ENCODE peak calls at places on chromosomes 4 and X, in four cellular contexts. M is esophagus squamous epithelium, D is PC-3, P is cardiac muscle cell. V is an unnamed sample. For H3K36me3, the result is how much of the 10 kb centered on the place peaks cover.

GRCh38 chr4:170672571-170672970 is 582.8 kb upstream of the AADAT start:
- DNase-seq in P (no peak), D (peak), M (no peak), V (no peak)

GRCh38 chr4:99886146-99886545 is 8.1 kb downstream of the LAMTOR3 start:
- DNase-seq in M (no peak), P (peak), D (peak), V (no peak)

GRCh38 chrX:133401539-133401938 is 13.8 kb downstream of the GPC4 start:
- DNase-seq in P (peak), M (no peak), D (no peak), V (no peak)

GRCh38 chrX:8988456-8988855 is 45.5 kb downstream of the FAM9B start:
- DNase-seq in P (peak), D (peak), M (no peak), V (peak)

GRCh38 chrX:139204903-139205667 is 325.5 kb upstream of the F9 start:
- DNase-seq in D (peak), P (no peak), M (no peak), V (no peak)

GRCh38 chr4:62484357-62484756 is 1284.2 kb downstream of the ADGRL3 start:
- DNase-seq in P (no peak), D (no peak), M (no peak), V (no peak)

GRCh38 chrX:72545990-72546389 is 26.7 kb downstream of the HDAC8 start:
- DNase-seq in D (peak), M (no peak), P (peak), V (peak)

GRCh38 chr4:2251795-2252529 is 9.9 kb downstream of the MXD4 start:
- DNase-seq in D (no peak), M (no peak), P (no peak), V (no peak)

GRCh38 chr4:2694691-2695090 is 61.4 kb downstream of the TNIP2 start:
- DNase-seq in P (no peak), M (no peak), D (no peak), V (no peak)

GRCh38 chr4:89889289-89889688 is 5.4 kb upstream of the MMRN1 start:
- DNase-seq in P (peak), D (peak), M (no peak), V (no peak)

GRCh38 chrX:128975716-128976115 is 547.6 kb downstream of the SMARCA1 start:
- DNase-seq in P (peak), D (peak), M (no peak), V (peak)

GRCh38 chr4:80311130-80311529 is 24.4 kb upstream of the CFAP299 start:
- DNase-seq in P (peak), M (no peak), D (no peak), V (no peak)

GRCh38 chr4:67928547-67928946 is 34.7 kb downstream of the TMPRSS11A start:
- DNase-seq in P (no peak), D (peak), M (no peak), V (no peak)

GRCh38 chrX:38612281-38612680 is 50.9 kb downstream of the TSPAN7 start:
- DNase-seq in P (no peak), M (no peak), D (no peak), V (no peak)

GRCh38 chr4:26020083-26020668 is 106.2 kb downstream of the SMIM20 start:
- DNase-seq in P (peak), M (no peak), D (peak), V (no peak)

GRCh38 chr4:84568496-84568895 is 14.4 kb upstream of the CDS1 start:
- DNase-seq in P (peak), M (no peak), D (no peak), V (peak)

GRCh38 chr4:84573335-84573734 is 9.6 kb upstream of the CDS1 start:
- DNase-seq in P (no peak), M (no peak), D (no peak), V (no peak)

GRCh38 chr4:84565951-84566350 is 17.0 kb upstream of the CDS1 start:
- DNase-seq in P (no peak), M (no peak), D (no peak), V (no peak)

GRCh38 chr4:84573738-84574720 is 8.9 kb upstream of the CDS1 start:
- DNase-seq in P (no peak), M (no peak), D (peak), V (no peak)

GRCh38 chr4:84569009-84569408 is 13.9 kb upstream of the CDS1 start:
- DNase-seq in M (no peak), P (no peak), D (no peak), V (no peak)
- H3K27ac ChIP-seq in M (no peak), P (no peak), D (no peak), V (no peak)

DNA sequence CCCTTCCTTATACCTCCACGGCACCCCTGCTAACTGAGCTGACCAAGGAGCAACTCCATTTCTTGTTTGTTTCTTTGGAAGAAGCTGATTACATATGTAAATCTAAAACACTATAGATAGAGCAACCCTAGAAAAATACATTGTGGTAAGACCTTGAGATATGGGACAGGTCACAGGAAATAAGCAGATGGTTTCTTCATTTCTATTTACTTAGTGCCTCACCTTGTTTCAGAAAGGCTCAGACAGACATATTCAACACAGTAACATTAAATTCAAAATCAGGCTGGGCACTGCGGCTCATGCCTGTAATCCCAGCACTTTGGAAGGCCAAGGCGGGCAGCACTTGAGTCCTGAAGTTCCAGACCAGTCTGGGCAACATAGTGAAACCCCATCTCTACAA is 47.3 kb downstream of the IRF2 start:
- DNase-seq in D (peak), M (no peak), P (no peak), V (no peak)
- H3K36me3 ChIP-seq in D (under half), M (under half), P (under half), V (under half)

GRCh38 chr4:168632246-168632832 is 135.5 kb downstream of the PALLD start:
- DNase-seq in P (no peak), D (peak), M (no peak), V (no peak)

GRCh38 chr4:168633071-168633470 is 136.2 kb downstream of the PALLD start:
- DNase-seq in D (peak), M (no peak), P (no peak), V (peak)

GRCh38 chr4:168636040-168636439 is 139.2 kb downstream of the PALLD start:
- DNase-seq in P (no peak), M (no peak), D (no peak), V (no peak)

GRCh38 chr4:168633474-168633873 is 136.6 kb downstream of the PALLD start:
- DNase-seq in M (no peak), P (no peak), D (no peak), V (no peak)

GRCh38 chr4:168634276-168634802 is 137.5 kb downstream of the PALLD start:
- DNase-seq in P (peak), M (no peak), D (peak), V (peak)
- H3K4me3 ChIP-seq in P (no peak), M (no peak), D (peak), V (peak)

GRCh38 chr4:70619288-70619687 is 9.3 kb upstream of the ENAM start:
- DNase-seq in P (no peak), D (no peak), M (no peak), V (no peak)

GRCh38 chr4:70613893-70614572 is 14.5 kb upstream of the ENAM start:
- DNase-seq in D (no peak), P (peak), M (no peak), V (no peak)

GRCh38 chr4:70608324-70608723 is 16.3 kb downstream of the AMBN start:
- DNase-seq in D (no peak), P (no peak), M (no peak), V (no peak)

GRCh38 chr4:70607454-70607853 is 15.4 kb downstream of the AMBN start:
- DNase-seq in M (no peak), P (no peak), D (no peak), V (no peak)

DNA sequence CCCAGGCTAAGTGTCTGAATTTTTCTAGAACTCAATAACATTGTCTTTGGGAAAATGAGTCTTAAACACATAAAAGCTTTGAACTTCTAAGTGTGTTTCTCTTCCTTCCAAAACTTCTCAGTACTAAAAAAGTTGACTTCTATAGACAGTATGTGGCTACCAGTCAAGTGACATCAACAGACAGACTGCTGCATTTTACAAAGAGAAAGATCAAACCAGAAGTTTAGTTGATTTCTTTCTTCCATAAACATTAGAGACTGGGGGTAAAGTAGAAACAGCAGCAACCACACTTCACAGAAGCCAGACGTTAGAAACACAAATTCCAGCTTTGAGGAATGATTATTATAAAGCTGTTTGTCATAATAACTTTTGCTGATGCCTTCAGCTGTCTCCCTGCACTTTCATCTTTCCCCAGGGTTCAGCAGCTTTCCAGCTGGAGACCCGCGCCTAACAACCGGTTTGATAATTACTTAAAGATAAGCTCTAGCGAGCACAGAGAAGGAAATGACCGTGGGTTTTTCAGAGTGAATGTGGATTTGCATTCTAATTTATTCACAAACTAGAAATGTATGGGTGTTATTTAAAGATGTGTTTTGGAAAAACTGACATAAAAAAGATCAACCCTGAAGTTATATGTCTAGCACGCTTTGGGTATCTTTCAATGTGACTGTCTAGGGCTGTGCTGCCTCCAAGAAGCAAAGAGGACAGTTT is 15.2 kb upstream of the ENAM start:
- DNase-seq in P (no peak), M (no peak), D (no peak), V (no peak)
- H3K27ac ChIP-seq in P (no peak), M (no peak), D (no peak), V (no peak)

GRCh38 chr4:53309321-53310020 is 56.4 kb downstream of the SCFD2 start:
- DNase-seq in D (no peak), P (peak), M (no peak), V (no peak)

GRCh38 chr4:53307819-53308773 is 57.8 kb downstream of the SCFD2 start:
- DNase-seq in P (peak), M (no peak), D (no peak), V (no peak)

GRCh38 chr4:53307210-53307609 is 58.7 kb downstream of the SCFD2 start:
- DNase-seq in D (no peak), M (no peak), P (no peak), V (no peak)

DNA sequence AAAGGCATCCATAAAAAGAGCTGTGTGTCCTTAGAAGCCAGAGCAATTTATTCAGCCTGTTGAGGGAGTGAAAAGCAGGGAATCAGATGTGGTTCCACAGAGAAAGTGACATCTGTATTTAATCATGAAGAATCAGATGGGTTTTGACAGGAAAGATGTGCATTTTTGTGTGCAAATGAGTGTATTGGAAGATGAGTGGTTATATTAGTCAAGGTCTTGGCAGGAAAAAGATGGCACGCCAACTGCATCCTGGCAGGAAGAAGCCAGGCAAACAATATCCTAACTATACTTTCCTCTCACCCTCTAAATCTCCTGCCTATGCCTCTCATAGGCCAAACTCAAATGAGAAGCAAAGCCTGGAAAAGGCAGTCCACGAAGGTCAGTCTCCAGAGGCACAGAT is 59.1 kb downstream of the SCFD2 start:
- DNase-seq in P (peak), D (peak), M (no peak), V (no peak)
- H3K36me3 ChIP-seq in P (under half), D (under half), M (under half), V (under half)

DNA sequence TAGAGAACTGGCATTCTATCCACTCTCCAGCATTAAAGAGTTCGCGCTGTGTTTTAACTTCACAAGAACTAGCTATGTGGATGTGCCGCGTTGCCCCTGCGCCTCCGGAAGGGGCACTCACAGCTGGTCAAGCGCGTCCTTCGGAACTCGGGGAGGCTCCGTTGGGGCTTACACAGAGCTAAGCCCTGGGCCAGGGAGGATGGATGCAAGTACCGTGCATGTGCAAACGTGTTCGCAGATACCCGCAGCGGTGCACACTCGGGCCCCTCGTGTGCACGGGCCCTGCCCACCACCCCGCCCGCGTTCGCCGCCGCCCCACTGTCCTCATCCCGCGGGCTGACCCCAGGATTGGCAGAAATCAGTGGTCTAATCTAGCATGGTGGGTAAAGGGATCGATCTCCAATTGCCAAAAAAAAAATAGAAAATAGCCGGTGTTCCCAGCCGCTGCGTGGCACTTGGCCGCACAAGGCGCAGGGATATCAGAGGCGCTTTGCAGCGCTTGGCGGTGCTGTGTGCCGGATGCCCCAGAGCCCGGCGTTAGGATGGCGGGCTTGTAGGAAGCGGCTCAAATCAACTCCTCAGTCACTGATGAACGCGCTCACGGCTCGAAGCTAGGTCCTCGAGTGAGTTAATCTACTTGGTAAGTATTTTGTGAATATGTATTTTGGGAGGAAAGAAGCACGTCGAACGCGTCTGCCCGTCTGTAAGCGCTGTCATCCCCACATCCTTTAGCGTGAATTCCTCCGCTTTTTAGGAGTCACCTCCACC is 988 bp upstream of the PCDH10 start:
- DNase-seq in P (peak), M (no peak), D (peak), V (peak)
- H3K4me3 ChIP-seq in P (peak), M (peak), D (peak), V (peak)

V was measured in SJCRH30.